ENCODE peak calls at places on chromosome 12, in five cellular contexts. C, W, A, X and Q are unnamed samples.
A peak's percentile ranks its signal among the peaks of the same experiment; 100 is the strongest.

GRCh38 chr12:16524378-16524777 is 81.6 kb downstream of the LMO3 start:
- DNase-seq in C (no peak), W (no peak), A (no peak), X (no peak), Q (no peak)

GRCh38 chr12:110906516-110906915 is 13.9 kb downstream of the MYL2 start:
- DNase-seq in C (no peak), W (no peak), A (no peak), X (no peak), Q (no peak)

GRCh38 chr12:131327521-131328488 is 374.1 kb downstream of the ADGRD1 start:
- DNase-seq in C (no peak), W (no peak), A (no peak), X (no peak), Q (no peak)

GRCh38 chr12:55624056-55624455 is 12.6 kb upstream of the OR10P1 start:
- DNase-seq in C (peak; percentile 6), W (no peak), A (no peak), X (peak; percentile 60), Q (no peak)

GRCh38 chr12:71626768-71627167 is 36.9 kb downstream of the ZFC3H1 start:
- DNase-seq in C (peak; percentile 38), W (no peak), A (no peak), X (peak; percentile 16), Q (no peak)

GRCh38 chr12:76548222-76548837 is 11.2 kb downstream of the OSBPL8 start:
- DNase-seq in C (no peak), W (no peak), A (no peak), X (no peak), Q (no peak)

GRCh38 chr12:120085920-120086319 is 30.6 kb downstream of the RAB35 start:
- DNase-seq in C (no peak), W (no peak), A (no peak), X (no peak), Q (no peak)

GRCh38 chr12:63844391-63845341 is at the start of gene SRGAP1:
- DNase-seq in C (peak; percentile 74), W (peak; percentile 58), A (no peak), X (no peak), Q (peak; percentile 75)

GRCh38 chr12:90683871-90684270 is 271.1 kb downstream of the CCER1 start:
- DNase-seq in C (no peak), W (no peak), A (no peak), X (no peak), Q (no peak)

GRCh38 chr12:9509464-9510166 is 98.1 kb downstream of the KLRB1 start:
- DNase-seq in C (no peak), W (peak; percentile 2), A (no peak), X (no peak), Q (no peak)

GRCh38 chr12:69534389-69534822 is 50.9 kb upstream of the CCT2 start:
- DNase-seq in C (peak; percentile 99), W (peak; percentile 94), A (peak; percentile 20), X (peak; percentile 91), Q (no peak)

GRCh38 chr12:105365231-105365630 is 34.7 kb downstream of the C12orf75 start:
- DNase-seq in C (peak; percentile 25), W (no peak), A (no peak), X (no peak), Q (no peak)

GRCh38 chr12:121741743-121742142 is 29.2 kb downstream of the TMEM120B start:
- DNase-seq in C (no peak), W (no peak), A (no peak), X (no peak), Q (no peak)

GRCh38 chr12:29957835-29958234 is 174.1 kb upstream of the TMTC1 start:
- DNase-seq in C (peak; percentile 2), W (no peak), A (no peak), X (no peak), Q (no peak)

GRCh38 chr12:57175428-57176138 is 28.2 kb upstream of the LRP1-AS start:
- DNase-seq in C (peak; percentile 85), W (peak; percentile 40), A (peak; percentile 84), X (peak; percentile 85), Q (peak; percentile 85)

GRCh38 chr12:113214938-113215400 is 6.3 kb upstream of the TPCN1 start:
- DNase-seq in C (peak; percentile 98), W (peak; percentile 93), A (no peak), X (peak; percentile 66), Q (no peak)

GRCh38 chr12:450438-450837 is 9.3 kb upstream of the B4GALNT3 start:
- DNase-seq in C (no peak), W (no peak), A (no peak), X (no peak), Q (no peak)

GRCh38 chr12:110224379-110225304 is 56.4 kb upstream of the ATP2A2 start:
- DNase-seq in C (peak; percentile 91), W (peak; percentile 79), A (no peak), X (peak; percentile 67), Q (no peak)

GRCh38 chr12:70691018-70691672 is 53.9 kb upstream of the PTPRB start:
- DNase-seq in C (peak; percentile 11), W (no peak), A (no peak), X (no peak), Q (no peak)

GRCh38 chr12:45794422-45794821 is 64.9 kb downstream of the ARID2 start:
- DNase-seq in C (no peak), W (no peak), A (no peak), X (no peak), Q (no peak)

GRCh38 chr12:77837876-77838291 is 7.2 kb downstream of the NAV3 start:
- DNase-seq in C (no peak), W (no peak), A (no peak), X (no peak), Q (no peak)

GRCh38 chr12:103840399-103840880 is 594 bp downstream of the NT5DC3 start:
- DNase-seq in C (peak; percentile 48), W (no peak), A (peak; percentile 15), X (no peak), Q (no peak)

GRCh38 chr12:121676190-121676589 is 6.7 kb upstream of the MORN3 start:
- DNase-seq in C (no peak), W (no peak), A (no peak), X (no peak), Q (no peak)

GRCh38 chr12:132872975-132873421 is 14.4 kb downstream of the CHFR start:
- DNase-seq in C (no peak), W (no peak), A (no peak), X (no peak), Q (no peak)

GRCh38 chr12:108694812-108695278 is 36.5 kb downstream of the CORO1C start:
- DNase-seq in C (peak; percentile 60), W (no peak), A (no peak), X (peak; percentile 50), Q (no peak)

GRCh38 chr12:52216807-52217206 is 16.2 kb upstream of the KRT7 start:
- DNase-seq in C (no peak), W (no peak), A (no peak), X (no peak), Q (no peak)

GRCh38 chr12:51025748-51026654 is at the start of gene SLC11A2:
- DNase-seq in C (peak; percentile 90), W (peak; percentile 73), A (peak; percentile 92), X (peak; percentile 73), Q (peak; percentile 93)
- TF ChIP-seq CTCF in C (no peak), W (no peak), A (no peak), X (peak; percentile 18), Q (no peak)

GRCh38 chr12:66087365-66087943 is 43.1 kb downstream of the LLPH start:
- DNase-seq in C (peak; percentile 80), W (peak; percentile 59), A (peak; percentile 69), X (peak; percentile 16), Q (no peak)

GRCh38 chr12:66090157-66090556 is 40.4 kb downstream of the LLPH start:
- DNase-seq in C (no peak), W (no peak), A (no peak), X (no peak), Q (no peak)

GRCh38 chr12:66083766-66084165 is 46.8 kb downstream of the LLPH start:
- DNase-seq in C (no peak), W (no peak), A (no peak), X (no peak), Q (no peak)

GRCh38 chr12:66085213-66085612 is 45.3 kb downstream of the LLPH start:
- DNase-seq in C (no peak), W (no peak), A (no peak), X (no peak), Q (no peak)

GRCh38 chr12:66086001-66086400 is 44.5 kb downstream of the LLPH start:
- DNase-seq in C (no peak), W (no peak), A (no peak), X (no peak), Q (no peak)
- TF ChIP-seq CTCF in C (no peak), W (no peak), A (no peak), X (no peak), Q (no peak)

GRCh38 chr12:21434704-21435103 is 2.8 kb upstream of the PYROXD1 start:
- DNase-seq in C (no peak), W (no peak), A (no peak), X (no peak), Q (no peak)

GRCh38 chr12:21444193-21445146 is 7.0 kb downstream of the PYROXD1 start:
- DNase-seq in C (no peak), W (no peak), A (no peak), X (no peak), Q (no peak)

GRCh38 chr12:21433525-21433924 is 3.9 kb upstream of the PYROXD1 start:
- DNase-seq in C (no peak), W (no peak), A (no peak), X (no peak), Q (no peak)

GRCh38 chr12:21439347-21439746 is 1.9 kb downstream of the PYROXD1 start:
- DNase-seq in C (no peak), W (no peak), A (no peak), X (no peak), Q (no peak)

DNA sequence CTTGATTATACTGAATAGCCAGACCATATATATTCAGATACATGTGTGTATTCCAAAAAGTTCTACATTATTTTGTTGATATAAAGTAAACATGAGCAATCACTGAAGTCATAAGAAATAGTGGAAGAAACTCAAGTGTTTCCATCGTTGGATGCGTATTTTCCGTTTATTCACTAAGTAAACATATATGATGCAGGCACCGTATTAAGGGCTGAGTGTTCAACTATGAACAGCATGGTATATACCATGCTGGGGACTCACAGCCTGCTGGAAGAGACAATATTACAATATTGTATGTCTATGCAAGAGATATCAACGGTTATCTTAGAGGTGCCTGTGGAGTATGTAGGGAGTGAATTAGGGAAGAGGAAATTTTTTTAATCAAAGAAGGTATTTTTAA is 1.2 kb downstream of the PYROXD1 start:
- DNase-seq in C (no peak), W (no peak), A (no peak), X (no peak), Q (no peak)
- TF ChIP-seq CTCF in C (no peak), W (no peak), A (no peak), X (no peak), Q (no peak)

DNA sequence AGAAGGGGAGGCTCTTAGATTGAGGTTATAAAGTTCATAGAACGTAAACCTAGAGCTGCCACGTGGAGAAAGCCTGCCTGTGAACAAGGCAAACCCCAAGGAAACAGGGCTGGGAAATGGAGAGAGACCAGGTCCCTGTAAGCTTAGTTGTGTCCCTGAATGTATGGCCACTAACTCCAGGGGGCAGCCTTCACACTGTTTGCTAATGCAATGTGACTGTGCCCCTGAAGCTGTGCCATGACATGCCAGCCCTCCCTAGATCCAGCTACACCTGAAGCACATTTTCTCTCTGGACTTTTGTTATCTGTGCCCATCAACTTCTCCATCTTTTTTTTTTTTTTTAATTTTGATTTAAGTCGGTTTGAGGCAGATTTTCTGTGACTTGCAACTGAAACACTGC is 60.6 kb upstream of the TMCC3 start:
- DNase-seq in C (peak; percentile 28), W (no peak), A (peak; percentile 25), X (no peak), Q (no peak)
- TF ChIP-seq CTCF in C (peak; percentile 50), W (peak; percentile 17), A (peak; percentile 10), X (peak; percentile 56), Q (peak; percentile 45)